ENCODE peak calls at places on chromosomes 4 and X, in four cellular contexts. J, Z, A and G are unnamed samples.

GRCh38 chrX:119067023-119067739 is 5.6 kb upstream of the CT47C1 start:
- DNase-seq in J (peak), Z (peak), A (no peak), G (peak)

GRCh38 chr4:42205551-42205950 is 53.1 kb upstream of the BEND4 start:
- DNase-seq in J (no peak), Z (no peak), A (no peak), G (no peak)

GRCh38 chr4:26490111-26490979 is at the start of gene CCKAR:
- DNase-seq in J (no peak), Z (no peak), A (no peak), G (no peak)

GRCh38 chrX:17375361-17375630 is 296 bp downstream of the NHS start:
- DNase-seq in J (peak), Z (no peak), A (no peak), G (no peak)

GRCh38 chr4:79241846-79242245 is 84.0 kb downstream of the NAA11 start:
- DNase-seq in J (no peak), Z (no peak), A (peak), G (no peak)

GRCh38 chrX:119455264-119455663 is 13.0 kb upstream of the SLC25A5 start:
- DNase-seq in J (no peak), Z (no peak), A (no peak), G (no peak)

GRCh38 chr4:157897971-157898370 is 274.9 kb downstream of the GASK1B start:
- DNase-seq in J (no peak), Z (no peak), A (no peak), G (no peak)

GRCh38 chrX:7941390-7942042 is 14.3 kb upstream of the PNPLA4 start:
- DNase-seq in J (peak), Z (no peak), A (no peak), G (no peak)

GRCh38 chr4:41384992-41385391 is 128.3 kb downstream of the UCHL1 start:
- DNase-seq in J (peak), Z (peak), A (no peak), G (peak)

GRCh38 chrX:78643106-78643505 is 16.0 kb downstream of the RTL3 start:
- DNase-seq in J (no peak), Z (no peak), A (no peak), G (no peak)

GRCh38 chr4:8699479-8700145 is 107.0 kb downstream of the CPZ start:
- DNase-seq in J (no peak), Z (no peak), A (no peak), G (no peak)

GRCh38 chrX:3271485-3272186 is 74.8 kb downstream of the MXRA5 start:
- DNase-seq in J (no peak), Z (no peak), A (no peak), G (no peak)

GRCh38 chr4:25913056-25913850 is 767 bp upstream of the SMIM20 start:
- DNase-seq in J (peak), Z (peak), A (no peak), G (no peak)

GRCh38 chr4:27357283-27357682 is 496.6 kb downstream of the STIM2 start:
- DNase-seq in J (no peak), Z (no peak), A (no peak), G (no peak)

GRCh38 chr4:89284828-89285227 is 22.8 kb downstream of the GPRIN3 start:
- DNase-seq in J (no peak), Z (no peak), A (no peak), G (no peak)

GRCh38 chr4:52076731-52077130 is 25.6 kb downstream of the SPATA18 start:
- DNase-seq in J (no peak), Z (peak), A (no peak), G (no peak)

GRCh38 chr4:85548116-85548515 is 73.2 kb downstream of the ARHGAP24 start:
- DNase-seq in J (no peak), Z (no peak), A (no peak), G (no peak)

GRCh38 chr4:185820119-185821028 is 8.4 kb upstream of the SORBS2 start:
- DNase-seq in J (no peak), Z (no peak), A (no peak), G (no peak)

GRCh38 chr4:124085561-124086180 is 626.9 kb downstream of the ANKRD50 start:
- DNase-seq in J (no peak), Z (no peak), A (no peak), G (no peak)

GRCh38 chrX:13169688-13170087 is 125.3 kb upstream of the FAM9C start:
- DNase-seq in J (no peak), Z (no peak), A (no peak), G (no peak)

GRCh38 chr4:68278045-68278444 is 32.6 kb upstream of the TMPRSS11B start:
- DNase-seq in J (no peak), Z (no peak), A (no peak), G (no peak)

GRCh38 chr4:160117686-160118085 is 1014.8 kb downstream of the RAPGEF2 start:
- DNase-seq in J (no peak), Z (no peak), A (no peak), G (no peak)

GRCh38 chr4:99013884-99014523 is 18.5 kb downstream of the METAP1 start:
- DNase-seq in J (no peak), Z (no peak), A (no peak), G (no peak)

GRCh38 chr4:37662306-37662705 is 23.9 kb downstream of the RELL1 start:
- DNase-seq in J (no peak), Z (no peak), A (no peak), G (no peak)

GRCh38 chr4:76198411-76199237 is 15.0 kb downstream of the SCARB2 start:
- DNase-seq in J (peak), Z (peak), A (peak), G (peak)

GRCh38 chr4:142355417-142355930 is 490.6 kb downstream of the INPP4B start:
- DNase-seq in J (no peak), Z (no peak), A (no peak), G (no peak)

GRCh38 chr4:3037957-3038451 is 36.3 kb downstream of the HTT-AS start:
- DNase-seq in J (no peak), Z (peak), A (no peak), G (no peak)

GRCh38 chr4:54783402-54784110 is 125.8 kb downstream of the KIT start:
- DNase-seq in J (no peak), Z (no peak), A (no peak), G (no peak)

GRCh38 chr4:141686929-141687328 is 50.5 kb downstream of the IL15 start:
- DNase-seq in J (no peak), Z (no peak), A (no peak), G (no peak)

GRCh38 chr4:145935253-145936141 is 3.1 kb downstream of the ZNF827 start:
- DNase-seq in J (peak), Z (peak), A (no peak), G (no peak)

GRCh38 chr4:39320381-39321115 is 45.6 kb downstream of the RFC1 start:
- DNase-seq in J (no peak), Z (no peak), A (no peak), G (no peak)

GRCh38 chr4:15794905-15795304 is 16.8 kb downstream of the CD38 start:
- DNase-seq in J (no peak), Z (no peak), A (no peak), G (no peak)

GRCh38 chr4:81504685-81505598 is 33.2 kb upstream of the RASGEF1B start:
- DNase-seq in J (peak), Z (no peak), A (peak), G (peak)

GRCh38 chr4:103197765-103198110 is 405 bp downstream of the CENPE start:
- DNase-seq in J (no peak), Z (no peak), A (peak), G (no peak)

GRCh38 chrX:27350476-27350875 is 112.7 kb downstream of the PPP4R3C start:
- DNase-seq in J (no peak), Z (no peak), A (no peak), G (no peak)

GRCh38 chrX:85084770-85085393 is 81.2 kb downstream of the APOOL start:
- DNase-seq in J (peak), Z (no peak), A (peak), G (no peak)

GRCh38 chr4:179114615-179115014 is 1672.4 kb upstream of the AGA start:
- DNase-seq in J (no peak), Z (no peak), A (no peak), G (no peak)